ENCODE peak calls at places on chromosomes 3 and 15, in six cellular contexts. One of them, this sample, is unnamed.

GRCh38 chr15:51926808-51927207 is 44.8 kb downstream of the LEO1 start:
- DNase-seq in endothelial cell of umbilical vein: no peak
- DNase-seq in testis: no peak
- DNase-seq in stomach: no peak
- DNase-seq in tibial nerve: no peak
- DNase-seq in A549: no peak
- DNase-seq in this sample: no peak

GRCh38 chr3:71542548-71543370 is 40.8 kb downstream of the FOXP1 start:
- DNase-seq in stomach: peak; percentile 36
- DNase-seq in tibial nerve: peak; percentile 60
- DNase-seq in endothelial cell of umbilical vein: peak; percentile 89
- DNase-seq in A549: peak; percentile 18
- DNase-seq in testis: peak; percentile 81
- DNase-seq in this sample: peak; percentile 55

GRCh38 chr3:137202941-137203340 is 245.2 kb downstream of the IL20RB start:
- DNase-seq in stomach: no peak
- DNase-seq in A549: no peak
- DNase-seq in tibial nerve: no peak
- DNase-seq in endothelial cell of umbilical vein: no peak
- DNase-seq in testis: peak; percentile 14
- DNase-seq in this sample: no peak

GRCh38 chr3:189099031-189099471 is 72.7 kb upstream of the TPRG1 start:
- DNase-seq in stomach: no peak
- DNase-seq in endothelial cell of umbilical vein: no peak
- DNase-seq in testis: peak; percentile 83
- DNase-seq in A549: no peak
- DNase-seq in tibial nerve: peak; percentile 83
- DNase-seq in this sample: no peak

GRCh38 chr3:101567528-101568317 is 6.1 kb downstream of the TRMT10C start:
- DNase-seq in endothelial cell of umbilical vein: no peak
- DNase-seq in stomach: no peak
- DNase-seq in tibial nerve: no peak
- DNase-seq in A549: no peak
- DNase-seq in testis: no peak
- DNase-seq in this sample: no peak

GRCh38 chr15:55775316-55775715 is 32.4 kb upstream of the PRTG start:
- DNase-seq in endothelial cell of umbilical vein: no peak
- DNase-seq in A549: no peak
- DNase-seq in stomach: no peak
- DNase-seq in testis: no peak
- DNase-seq in tibial nerve: no peak
- DNase-seq in this sample: no peak

GRCh38 chr3:58164199-58164879 is 46.4 kb downstream of the DNASE1L3 start:
- DNase-seq in A549: peak; percentile 93
- DNase-seq in testis: peak; percentile 84
- DNase-seq in tibial nerve: no peak
- DNase-seq in stomach: peak; percentile 92
- DNase-seq in endothelial cell of umbilical vein: peak; percentile 65
- DNase-seq in this sample: no peak

GRCh38 chr3:134371542-134372324 is 2.5 kb downstream of the AMOTL2 start:
- DNase-seq in testis: no peak
- DNase-seq in tibial nerve: no peak
- DNase-seq in endothelial cell of umbilical vein: peak; percentile 34
- DNase-seq in stomach: no peak
- DNase-seq in A549: no peak
- DNase-seq in this sample: no peak

GRCh38 chr3:38111696-38112377 is 25.1 kb downstream of the ACAA1 start:
- DNase-seq in A549: no peak
- DNase-seq in tibial nerve: no peak
- DNase-seq in endothelial cell of umbilical vein: no peak
- DNase-seq in stomach: peak; percentile 25
- DNase-seq in testis: no peak
- DNase-seq in this sample: no peak

DNA sequence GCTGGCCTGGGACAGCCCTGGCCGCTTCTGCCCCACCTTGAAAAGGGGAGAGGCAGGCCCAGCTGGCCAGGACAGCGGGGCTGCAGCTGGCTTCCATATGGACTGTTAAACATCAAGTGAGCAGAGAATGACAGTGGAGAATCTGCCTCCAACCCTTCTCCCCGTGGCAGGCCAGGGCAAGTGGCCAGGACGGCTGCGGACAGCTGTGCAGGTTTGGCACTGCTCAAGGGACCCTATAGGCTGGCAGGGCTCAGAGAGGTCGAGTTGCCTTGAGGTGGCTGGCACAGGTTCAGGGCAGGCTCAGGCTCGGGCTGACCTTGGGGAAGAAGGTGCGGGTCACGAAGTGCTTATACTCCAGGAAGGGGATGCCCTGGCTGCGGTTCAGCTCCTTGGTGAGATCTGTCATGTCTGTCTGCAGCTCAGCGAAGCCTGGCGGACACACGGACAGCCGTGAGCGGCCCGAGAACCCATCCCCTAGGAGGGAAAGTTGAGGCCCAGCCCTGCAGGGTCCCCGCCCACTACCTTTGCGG is 24.3 kb downstream of the H1-8 start:
- DNase-seq in stomach: no peak
- DNase-seq in testis: no peak
- DNase-seq in tibial nerve: no peak
- DNase-seq in endothelial cell of umbilical vein: no peak
- DNase-seq in A549: no peak
- DNase-seq in this sample: no peak
- TF ChIP-seq POLR2A in stomach: no peak
- TF ChIP-seq POLR2A in testis: no peak
- TF ChIP-seq POLR2A in tibial nerve: no peak
- TF ChIP-seq POLR2A in endothelial cell of umbilical vein: peak; percentile 46
- TF ChIP-seq POLR2A in A549: no peak
- TF ChIP-seq POLR2A in this sample: no peak

DNA sequence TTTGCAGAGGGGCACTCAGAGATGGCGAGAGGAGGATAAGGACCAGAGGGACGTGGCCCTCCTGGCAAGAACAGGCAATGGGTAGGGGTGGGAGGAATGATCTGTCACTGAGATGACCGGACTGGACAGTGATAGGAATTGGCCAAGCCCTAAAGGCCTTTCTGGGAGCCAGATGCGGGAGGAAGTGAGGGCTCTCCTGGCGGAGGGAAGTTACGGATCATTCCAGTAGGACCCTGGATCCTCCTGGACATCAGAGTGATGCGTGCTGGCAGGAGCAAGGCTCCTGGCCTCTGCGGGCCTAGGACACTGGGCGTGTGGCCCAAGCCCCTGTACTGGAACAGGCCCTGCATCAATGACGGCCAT is 23.4 kb downstream of the KIF7 start:
- DNase-seq in stomach: no peak
- DNase-seq in tibial nerve: no peak
- DNase-seq in A549: no peak
- DNase-seq in endothelial cell of umbilical vein: no peak
- DNase-seq in testis: no peak
- DNase-seq in this sample: no peak
- TF ChIP-seq POLR2A in stomach: no peak
- TF ChIP-seq POLR2A in tibial nerve: no peak
- TF ChIP-seq POLR2A in A549: no peak
- TF ChIP-seq POLR2A in endothelial cell of umbilical vein: no peak
- TF ChIP-seq POLR2A in testis: no peak
- TF ChIP-seq POLR2A in this sample: no peak

GRCh38 chr3:190513409-190514162 is at the start of gene IL1RAP:
- DNase-seq in endothelial cell of umbilical vein: peak; percentile 91
- DNase-seq in stomach: peak; percentile 93
- DNase-seq in testis: peak; percentile 90
- DNase-seq in tibial nerve: peak; percentile 79
- DNase-seq in A549: peak; percentile 89
- DNase-seq in this sample: peak; percentile 90
- TF ChIP-seq POLR2A in endothelial cell of umbilical vein: no peak
- TF ChIP-seq POLR2A in stomach: no peak
- TF ChIP-seq POLR2A in testis: no peak
- TF ChIP-seq POLR2A in tibial nerve: peak; percentile 72
- TF ChIP-seq POLR2A in A549: peak; percentile 69
- TF ChIP-seq POLR2A in this sample: peak; percentile 56

DNA sequence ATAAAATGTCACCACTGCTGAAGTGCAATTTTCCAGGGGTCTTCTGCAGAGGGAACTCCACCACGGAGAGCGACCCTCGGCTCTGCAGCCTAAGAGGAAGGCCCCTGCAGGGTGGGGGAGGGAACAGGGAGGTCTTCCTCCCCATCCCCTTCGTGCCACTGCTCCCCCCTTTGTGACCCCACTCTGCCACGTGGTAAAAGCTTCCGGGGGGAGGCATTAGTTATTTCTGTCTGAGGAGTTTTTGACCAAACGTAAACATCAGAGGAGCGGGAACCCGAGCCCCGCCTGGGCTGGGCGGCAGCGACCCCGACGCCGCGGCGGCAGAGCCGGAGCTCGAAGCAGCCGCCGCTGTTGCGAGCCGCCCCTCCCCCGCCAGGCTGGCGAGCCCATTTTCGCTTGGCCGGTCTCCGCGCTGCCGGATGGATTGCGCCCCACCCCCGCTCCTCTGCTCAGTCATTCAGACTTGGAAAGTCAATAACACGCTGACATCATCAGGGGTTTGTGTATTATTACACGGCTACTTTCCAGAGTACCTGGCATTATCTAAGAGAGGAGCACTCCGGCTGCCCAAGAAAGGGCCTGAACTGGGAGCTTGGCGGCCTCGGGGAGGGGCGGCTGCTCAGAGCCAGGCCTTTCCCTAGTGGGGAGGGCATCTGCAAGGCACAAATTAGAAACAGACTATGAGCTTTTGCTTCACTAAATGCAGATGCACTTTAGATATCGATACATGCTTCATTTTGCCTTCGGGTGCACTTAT is 162.5 kb upstream of the TBL1XR1 start:
- DNase-seq in A549: peak; percentile 97
- DNase-seq in testis: peak; percentile 95
- DNase-seq in stomach: peak; percentile 96
- DNase-seq in tibial nerve: peak; percentile 93
- DNase-seq in endothelial cell of umbilical vein: peak; percentile 98
- DNase-seq in this sample: peak; percentile 81
- TF ChIP-seq POLR2A in A549: no peak
- TF ChIP-seq POLR2A in testis: no peak
- TF ChIP-seq POLR2A in stomach: no peak
- TF ChIP-seq POLR2A in tibial nerve: peak; percentile 25
- TF ChIP-seq POLR2A in endothelial cell of umbilical vein: no peak
- TF ChIP-seq POLR2A in this sample: peak; percentile 17

GRCh38 chr15:34342737-34343575 is at the start of the genes NOP10 and NUTM1:
- DNase-seq in stomach: peak; percentile 88
- DNase-seq in A549: peak; percentile 96
- DNase-seq in tibial nerve: peak; percentile 73
- DNase-seq in testis: peak; percentile 95
- DNase-seq in endothelial cell of umbilical vein: peak; percentile 94
- DNase-seq in this sample: peak; percentile 67
- TF ChIP-seq POLR2A in stomach: peak; percentile 69
- TF ChIP-seq POLR2A in A549: peak; percentile 96
- TF ChIP-seq POLR2A in tibial nerve: peak; percentile 68
- TF ChIP-seq POLR2A in testis: no peak
- TF ChIP-seq POLR2A in endothelial cell of umbilical vein: peak; percentile 94
- TF ChIP-seq POLR2A in this sample: peak; percentile 77

This sample was measured in H54.